ENCODE peak calls at places on chromosome 17, in four cellular contexts. X is ascending aorta, O is A549, H is AG10803. S is an unnamed sample.

GRCh38 chr17:72419866-72420774 is 299.3 kb downstream of the SOX9 start:
- DNase-seq in X (no peak), O (no peak), H (no peak), S (no peak)

GRCh38 chr17:43766413-43767052 is 7.9 kb upstream of the SOST start:
- DNase-seq in O (peak), X (peak), H (peak), S (peak)

GRCh38 chr17:37280841-37281240 is 94.9 kb upstream of the C17orf78 start:
- DNase-seq in O (no peak), X (no peak), H (no peak), S (peak)

GRCh38 chr17:65163990-65164495 is 26.9 kb downstream of the RGS9 start:
- DNase-seq in O (peak), X (no peak), H (peak), S (peak)

GRCh38 chr17:27282054-27282501 is 11.8 kb upstream of the WSB1 start:
- DNase-seq in X (no peak), H (peak), O (no peak), S (peak)

GRCh38 chr17:82920715-82921114 is 80.9 kb upstream of the ZNF750 start:
- DNase-seq in O (no peak), H (no peak), X (no peak), S (no peak)

GRCh38 chr17:15348030-15348429 is 6.6 kb upstream of the TEKT3 start:
- DNase-seq in X (no peak), H (peak), O (peak), S (peak)

GRCh38 chr17:77748436-77748835 is 210.1 kb upstream of the TNRC6C start:
- DNase-seq in X (peak), H (no peak), O (no peak), S (no peak)

GRCh38 chr17:79986441-79987186 is 49.1 kb downstream of the TBC1D16 start:
- DNase-seq in X (no peak), H (no peak), O (no peak), S (peak)

GRCh38 chr17:77385750-77386501 is 245.2 kb downstream of the SEC14L1 start:
- DNase-seq in O (no peak), H (no peak), X (no peak), S (no peak)

GRCh38 chr17:17518951-17519350 is 22.8 kb upstream of the RASD1 start:
- DNase-seq in O (no peak), H (no peak), X (no peak), S (no peak)

GRCh38 chr17:31452561-31453110 is 61.2 kb downstream of the RAB11FIP4 start:
- DNase-seq in O (no peak), H (no peak), X (no peak), S (no peak)

GRCh38 chr17:17849863-17850373 is 13.1 kb upstream of the SREBF1 start:
- DNase-seq in H (peak), O (peak), X (no peak), S (peak)

DNA sequence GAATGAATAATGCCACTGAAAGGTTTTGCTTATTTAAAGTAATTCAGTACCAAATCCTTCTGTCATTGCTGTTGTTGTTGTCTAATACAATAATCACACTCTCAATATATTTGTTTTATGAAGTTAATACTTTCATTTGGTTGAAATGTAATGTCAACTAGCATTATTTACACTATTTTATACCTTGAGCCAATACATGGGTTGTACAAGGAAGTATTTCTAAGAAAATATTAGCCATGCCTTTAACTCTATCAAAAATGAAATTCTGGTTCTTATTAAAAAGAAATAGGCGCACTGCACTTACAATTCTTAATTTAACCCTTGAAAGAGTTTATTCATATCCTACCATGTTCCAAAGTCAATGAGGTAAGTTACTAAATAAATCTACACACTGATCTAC is 17.6 kb upstream of the ABCA10 start:
- DNase-seq in H (no peak), O (no peak), X (no peak), S (no peak)
- TF ChIP-seq CTCF in H (no peak), O (no peak), X (no peak), S (no peak)

GRCh38 chr17:10512856-10513255 is 5.5 kb downstream of the MYH1 start:
- DNase-seq in H (peak), X (no peak), O (no peak), S (no peak)

GRCh38 chr17:10513284-10514067 is 4.9 kb downstream of the MYH1 start:
- DNase-seq in H (peak), X (no peak), O (no peak), S (no peak)

GRCh38 chr17:10516065-10516464 is 2.3 kb downstream of the MYH1 start:
- DNase-seq in H (no peak), O (no peak), X (no peak), S (no peak)

GRCh38 chr17:10518271-10519037 is at the start of gene MYH1:
- DNase-seq in X (no peak), H (no peak), O (no peak), S (no peak)

GRCh38 chr17:10516638-10517037 is 1.7 kb downstream of the MYH1 start:
- DNase-seq in H (no peak), X (no peak), O (no peak), S (no peak)
- H3K4me3 ChIP-seq in H (no peak), X (no peak), O (no peak), S (no peak)

GRCh38 chr17:81527591-81528383 is at the start of gene FSCN2:
- DNase-seq in H (no peak), O (no peak), X (no peak), S (peak)
- TF ChIP-seq CTCF in H (peak), O (no peak), X (no peak), S (peak)

GRCh38 chr17:81833160-81833920 is at the start of gene MCRIP1:
- DNase-seq in O (peak), H (peak), X (peak), S (peak)

GRCh38 chr17:81832608-81833159 is 407 bp downstream of the MCRIP1 start:
- DNase-seq in X (peak), O (no peak), H (peak), S (no peak)

GRCh38 chr17:81829858-81830257 is 3.2 kb downstream of the MCRIP1 start:
- DNase-seq in X (no peak), H (no peak), O (no peak), S (no peak)

GRCh38 chr17:81831957-81832607 is 1.0 kb downstream of the MCRIP1 start:
- DNase-seq in X (peak), H (peak), O (no peak), S (no peak)

DNA sequence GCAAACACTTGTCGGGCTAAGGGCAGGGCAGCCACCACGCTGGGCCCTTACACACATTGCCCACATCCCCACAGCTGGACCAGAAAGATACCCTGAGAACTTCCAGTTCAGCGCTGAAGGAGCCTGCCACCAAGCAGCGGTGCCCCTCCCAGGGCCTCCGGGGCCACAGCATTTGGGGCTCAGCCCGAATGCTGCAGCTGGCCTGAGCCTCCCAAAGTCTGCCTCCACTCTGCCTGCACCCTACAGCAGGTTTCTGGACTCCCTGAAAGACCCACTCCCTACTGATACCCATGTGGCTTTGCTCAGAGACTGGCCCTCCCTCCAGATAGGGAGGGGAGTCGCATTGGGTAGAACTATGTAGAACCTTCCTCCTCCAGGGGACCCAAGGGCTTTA is 1.5 kb downstream of the MCRIP1 start:
- DNase-seq in H (no peak), X (no peak), O (no peak), S (no peak)
- H3K4me3 ChIP-seq in H (peak), X (no peak), O (no peak), S (no peak)